ENCODE peak calls at places on chromosome 15, in nine cellular contexts. I is adrenal gland; O is cardiac muscle cell; M is ovary; H is mucosa of descending colon; Q is Panc1; C is CD8-positive, alpha-beta memory T cell; R is right lobe of liver; A is prostate gland. J is an unnamed sample.
A peak's percentile ranks its signal among the peaks of the same experiment; 100 is the strongest.

GRCh38 chr15:32794973-32795372 is 77.2 kb downstream of the GREM1 start:
- DNase-seq in M (no peak), I (no peak), R (no peak), Q (no peak), O (no peak), C (no peak), A (no peak), H (no peak), J (no peak)

GRCh38 chr15:40594429-40594836 is 384 bp downstream of the KNL1 start:
- DNase-seq in H (peak; percentile 80), M (no peak), A (peak; percentile 27), R (peak; percentile 74), C (no peak), I (peak; percentile 43), O (peak; percentile 57), Q (no peak), J (peak; percentile 35)

GRCh38 chr15:37981781-37982180 is 47.3 kb downstream of the TMCO5A start:
- DNase-seq in A (no peak), R (no peak), I (no peak), H (no peak), M (no peak), C (no peak), Q (no peak), O (peak; percentile 68), J (no peak)

GRCh38 chr15:49674370-49674769 is 53.5 kb downstream of the DTWD1 start:
- DNase-seq in Q (no peak), C (no peak), M (no peak), R (no peak), H (no peak), I (no peak), A (no peak), O (no peak), J (no peak)

GRCh38 chr15:38266247-38266996 is 13.8 kb downstream of the SPRED1 start:
- DNase-seq in R (no peak), A (no peak), O (peak; percentile 49), M (no peak), I (peak; percentile 19), Q (no peak), C (no peak), H (no peak), J (no peak)

GRCh38 chr15:64596701-64597468 is 136.5 kb downstream of the ZNF609 start:
- DNase-seq in M (peak; percentile 28), A (no peak), Q (no peak), R (no peak), H (no peak), I (peak; percentile 83), O (peak; percentile 71), C (peak; percentile 63), J (peak; percentile 60)

GRCh38 chr15:101689901-101690300 is 34.4 kb downstream of the TARS3 start:
- DNase-seq in C (no peak), R (no peak), Q (no peak), I (peak; percentile 40), A (no peak), M (no peak), O (peak; percentile 28), H (no peak), J (no peak)

GRCh38 chr15:81859737-81860516 is 185.9 kb downstream of the MEX3B start:
- DNase-seq in M (no peak), A (peak; percentile 65), R (no peak), H (no peak), Q (no peak), I (no peak), O (no peak), C (no peak), J (no peak)

GRCh38 chr15:48367483-48367882 is 36.3 kb downstream of the DUT start:
- DNase-seq in I (no peak), A (no peak), O (peak; percentile 59), C (no peak), M (no peak), H (no peak), Q (no peak), R (no peak), J (no peak)

GRCh38 chr15:64883997-64884511 is 27.6 kb upstream of the ANKDD1A start:
- DNase-seq in O (peak; percentile 83), H (peak; percentile 84), R (peak; percentile 83), I (peak; percentile 95), C (peak; percentile 55), Q (peak; percentile 84), A (no peak), M (no peak), J (peak; percentile 71)

GRCh38 chr15:73017987-73018386 is 34.3 kb upstream of the NEO1 start:
- DNase-seq in H (no peak), Q (no peak), M (no peak), O (peak; percentile 19), C (no peak), A (no peak), R (no peak), I (no peak), J (no peak)

GRCh38 chr15:38882226-38882625 is 317.6 kb upstream of the RASGRP1 start:
- DNase-seq in H (no peak), A (no peak), I (no peak), R (no peak), Q (no peak), C (no peak), M (no peak), O (no peak), J (no peak)

GRCh38 chr15:63931556-63931955 is 97.8 kb upstream of the HERC1 start:
- DNase-seq in R (no peak), M (no peak), Q (no peak), I (peak; percentile 3), A (no peak), C (no peak), O (no peak), H (no peak), J (no peak)

DNA sequence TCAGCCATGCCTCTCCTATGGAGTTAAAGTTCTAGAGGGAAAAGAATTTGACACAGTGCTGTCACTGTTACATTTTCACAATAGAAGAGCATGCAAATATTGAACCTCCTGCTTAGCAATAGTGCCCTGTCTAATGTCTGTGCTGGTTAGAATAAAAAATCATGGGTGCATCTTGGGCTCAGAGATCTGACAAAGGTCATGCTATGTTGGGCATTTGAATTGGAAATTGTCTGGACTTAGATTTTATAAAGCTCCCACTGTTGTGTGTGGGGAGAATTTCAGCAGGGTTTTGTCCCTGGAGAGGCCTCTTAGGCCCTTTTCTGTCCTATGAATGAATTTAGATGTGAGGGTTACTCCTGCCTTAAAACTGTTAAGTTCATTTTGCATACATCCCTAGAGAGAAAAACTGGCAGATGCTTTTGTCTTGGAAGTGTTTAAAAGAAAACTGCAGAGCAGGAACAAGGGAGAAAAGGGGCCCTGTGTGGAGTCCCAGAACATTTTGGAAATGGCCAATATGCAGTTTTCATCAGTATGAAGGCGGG is 20.5 kb downstream of the CDIN1 start:
- DNase-seq in C (no peak), O (no peak), M (no peak), H (no peak), R (no peak), I (no peak), Q (no peak), A (no peak), J (no peak)
- H3K4me1 ChIP-seq in C (no peaks in the 10 kb centered on the region), O (peaks cover 89% of the 10 kb centered on the region), M (peaks cover 4% of the 10 kb centered on the region), H (no peaks in the 10 kb centered on the region), R (no peaks in the 10 kb centered on the region), I (peaks cover 11% of the 10 kb centered on the region), Q (peaks cover 12% of the 10 kb centered on the region), A (no peaks in the 10 kb centered on the region), J (peaks cover 23% of the 10 kb centered on the region)

GRCh38 chr15:75697523-75698398 is 14.9 kb downstream of the CSPG4 start:
- DNase-seq in I (no peak), C (no peak), H (no peak), R (no peak), O (peak; percentile 30), M (no peak), A (no peak), Q (no peak), J (no peak)
- H3K4me1 ChIP-seq in I (peaks cover 34% of the 10 kb centered on the region), C (peaks cover 8% of the 10 kb centered on the region), H (peaks cover 8% of the 10 kb centered on the region), R (no peaks in the 10 kb centered on the region), O (peaks cover 19% of the 10 kb centered on the region), M (peaks cover 20% of the 10 kb centered on the region), A (peaks cover 12% of the 10 kb centered on the region), Q (peaks cover 33% of the 10 kb centered on the region), J (peaks cover 3% of the 10 kb centered on the region)

GRCh38 chr15:23402544-23402943 is 44.5 kb downstream of the GOLGA6L2 start:
- DNase-seq in Q (no peak), A (no peak), I (no peak), C (no peak), M (no peak), H (no peak), O (no peak), R (no peak), J (no peak)
- H3K4me1 ChIP-seq in Q (no peaks in the 10 kb centered on the region), A (no peaks in the 10 kb centered on the region), I (no peaks in the 10 kb centered on the region), C (no peaks in the 10 kb centered on the region), M (no peaks in the 10 kb centered on the region), H (no peaks in the 10 kb centered on the region), O (no peaks in the 10 kb centered on the region), R (no peaks in the 10 kb centered on the region), J (no peaks in the 10 kb centered on the region)

GRCh38 chr15:69578252-69578651 is 125.6 kb downstream of the RPLP1 start:
- DNase-seq in M (no peak), R (no peak), C (no peak), H (no peak), O (no peak), Q (no peak), A (no peak), I (no peak), J (no peak)

GRCh38 chr15:69576035-69576526 is 123.5 kb downstream of the RPLP1 start:
- DNase-seq in I (peak; percentile 32), Q (no peak), M (no peak), C (peak; percentile 47), A (peak; percentile 53), O (peak; percentile 38), R (peak; percentile 76), H (no peak), J (peak; percentile 71)

GRCh38 chr15:69578792-69579587 is 126.4 kb downstream of the RPLP1 start:
- DNase-seq in M (no peak), O (no peak), A (peak; percentile 31), C (no peak), R (peak; percentile 89), I (peak; percentile 91), Q (no peak), H (peak; percentile 84), J (peak; percentile 92)

GRCh38 chr15:69576948-69577351 is 124.3 kb downstream of the RPLP1 start:
- DNase-seq in I (no peak), Q (no peak), M (no peak), R (no peak), C (no peak), H (no peak), O (no peak), A (no peak), J (no peak)

DNA sequence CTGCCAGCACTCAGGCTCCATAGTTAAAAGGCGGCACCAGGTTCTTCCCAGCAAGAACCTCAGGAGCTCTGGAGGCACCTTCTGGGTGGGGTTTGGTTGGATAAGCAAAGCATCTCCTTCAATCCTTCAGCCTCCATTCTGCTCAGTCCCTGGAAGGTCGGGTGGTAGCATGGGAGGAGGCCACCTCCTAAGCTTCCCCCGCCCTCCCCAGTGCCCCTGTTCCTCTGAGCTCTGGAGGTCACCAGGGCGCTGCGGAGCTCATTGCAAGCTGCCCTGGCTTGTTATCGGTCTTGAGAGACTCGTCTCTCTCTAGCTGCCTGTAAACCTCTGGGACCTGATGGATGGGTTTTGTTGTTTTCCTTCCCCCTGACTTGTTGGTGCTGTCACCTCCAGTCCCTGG is 124.8 kb downstream of the RPLP1 start:
- DNase-seq in R (no peak), I (no peak), O (no peak), Q (no peak), A (no peak), H (no peak), C (no peak), M (no peak), J (no peak)
- H3K4me1 ChIP-seq in R (no peaks in the 10 kb centered on the region), I (peaks cover 6% of the 10 kb centered on the region), O (no peaks in the 10 kb centered on the region), Q (peaks cover 24% of the 10 kb centered on the region), A (peaks cover 5% of the 10 kb centered on the region), H (peaks cover 29% of the 10 kb centered on the region), C (peaks cover 22% of the 10 kb centered on the region), M (no peaks in the 10 kb centered on the region), J (peaks cover 4% of the 10 kb centered on the region)

GRCh38 chr15:78671626-78672211 is 30.7 kb upstream of the CHRNB4 start:
- DNase-seq in A (no peak), I (peak; percentile 77), H (no peak), O (no peak), R (no peak), Q (no peak), C (no peak), M (no peak), J (no peak)
- H3K4me1 ChIP-seq in A (no peaks in the 10 kb centered on the region), I (peaks cover 22% of the 10 kb centered on the region), H (no peaks in the 10 kb centered on the region), O (peaks cover 14% of the 10 kb centered on the region), R (no peaks in the 10 kb centered on the region), Q (no peaks in the 10 kb centered on the region), C (no peaks in the 10 kb centered on the region), M (no peaks in the 10 kb centered on the region), J (no peaks in the 10 kb centered on the region)

J was measured in lung.